ENCODE peak calls at places on chromosomes 16 and 17, in seven cellular contexts. N is prostate gland, F is A549, K is esophagus squamous epithelium, Y is stomach, Q is IMR-90, T is body of pancreas. P is an unnamed sample.

GRCh38 chr16:7405166-7405565 is 72.5 kb downstream of the RBFOX1 start:
- DNase-seq in T (peak), F (peak), Y (peak), K (no peak), Q (no peak), N (no peak), P (no peak)

GRCh38 chr17:17044846-17045561 is 2.7 kb downstream of the MPRIP start:
- DNase-seq in F (peak), T (no peak), Q (peak), K (no peak), Y (peak), N (no peak), P (peak)

GRCh38 chr17:82458885-82459424 is 414 bp downstream of the NARF start:
- DNase-seq in T (no peak), N (no peak), F (no peak), Y (peak), K (no peak), Q (peak), P (peak)

GRCh38 chr16:86205521-86206245 is 304.6 kb upstream of the FOXF1 start:
- DNase-seq in Q (no peak), Y (no peak), F (no peak), K (no peak), T (no peak), N (no peak), P (no peak)

GRCh38 chr17:65537845-65538678 is 23.4 kb downstream of the AXIN2 start:
- DNase-seq in K (no peak), T (no peak), Q (no peak), Y (no peak), F (no peak), N (no peak), P (no peak)

GRCh38 chr17:72136692-72137550 is 16.1 kb downstream of the SOX9 start:
- DNase-seq in N (no peak), T (no peak), F (peak), K (no peak), Q (peak), Y (no peak), P (no peak)

GRCh38 chr16:11152205-11152604 is 103.8 kb downstream of the SOCS1 start:
- DNase-seq in K (no peak), Q (no peak), T (no peak), Y (no peak), N (no peak), F (no peak), P (peak)

GRCh38 chr17:3025421-3026124 is 37.8 kb downstream of the OR1D5 start:
- DNase-seq in N (no peak), Y (no peak), T (no peak), Q (no peak), F (no peak), K (no peak), P (no peak)

GRCh38 chr16:4233431-4233830 is 8.4 kb downstream of the SRL start:
- DNase-seq in N (no peak), Y (no peak), T (no peak), K (no peak), Q (peak), F (no peak), P (no peak)

GRCh38 chr17:17140590-17140980 is 65.5 kb downstream of the PLD6 start:
- DNase-seq in F (peak), N (no peak), T (no peak), Y (no peak), Q (peak), K (no peak), P (no peak)

GRCh38 chr17:67800495-67800928 is 24.8 kb upstream of the BPTF start:
- DNase-seq in N (peak), Q (peak), Y (peak), T (peak), F (peak), K (no peak), P (peak)

GRCh38 chr16:715448-716249 is 731 bp downstream of the METRN start:
- DNase-seq in K (no peak), N (no peak), F (peak), T (no peak), Q (no peak), Y (no peak), P (peak)

GRCh38 chr17:42311240-42312034 is 23.1 kb downstream of the STAT5A start:
- DNase-seq in K (no peak), N (peak), Q (peak), T (peak), Y (peak), F (no peak), P (peak)
- TF ChIP-seq POLR2A in K (no peak), N (no peak), Q (no peak), T (no peak), Y (no peak), F (no peak), P (peak)

DNA sequence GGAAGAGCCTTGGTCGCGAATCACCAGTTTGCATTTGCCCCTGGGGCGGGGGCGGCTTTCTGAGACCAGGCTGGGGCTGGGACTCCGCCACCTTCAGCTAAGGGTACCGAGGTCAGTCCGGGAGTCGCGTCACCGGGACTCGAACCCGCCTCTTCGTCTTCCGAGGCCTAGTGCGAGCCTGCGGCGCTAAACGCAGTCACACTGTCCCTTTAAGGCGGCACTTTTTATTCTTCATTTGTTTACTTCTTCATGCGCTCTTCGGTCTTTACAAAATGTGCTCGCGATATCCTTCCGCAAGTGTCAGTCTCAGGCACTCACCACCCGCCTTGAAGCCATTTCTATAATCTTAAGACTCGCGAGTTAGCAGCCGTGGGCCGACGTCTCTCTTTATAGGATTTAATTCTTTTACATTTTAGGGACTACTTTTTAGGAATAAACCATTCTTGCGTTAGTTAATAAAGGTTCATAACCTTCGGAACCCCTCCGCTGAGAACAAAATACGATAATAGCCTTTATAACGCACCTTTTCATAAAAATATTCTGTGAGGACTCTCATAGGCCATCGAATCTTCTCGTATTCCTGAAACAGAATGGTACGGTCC is 593 bp upstream of the HEXIM1 start:
- DNase-seq in Y (peak), T (peak), N (peak), K (no peak), Q (peak), F (peak), P (peak)
- TF ChIP-seq POLR2A in Y (no peak), T (no peak), N (peak), K (no peak), Q (no peak), F (no peak), P (no peak)

GRCh38 chr16:19040400-19040799 is 27.0 kb upstream of the COQ7 start:
- DNase-seq in Q (no peak), N (no peak), F (no peak), T (no peak), Y (no peak), K (no peak), P (no peak)

GRCh38 chr16:19046062-19046461 is 21.4 kb upstream of the COQ7 start:
- DNase-seq in Q (no peak), N (no peak), F (no peak), K (no peak), Y (no peak), T (no peak), P (no peak)

DNA sequence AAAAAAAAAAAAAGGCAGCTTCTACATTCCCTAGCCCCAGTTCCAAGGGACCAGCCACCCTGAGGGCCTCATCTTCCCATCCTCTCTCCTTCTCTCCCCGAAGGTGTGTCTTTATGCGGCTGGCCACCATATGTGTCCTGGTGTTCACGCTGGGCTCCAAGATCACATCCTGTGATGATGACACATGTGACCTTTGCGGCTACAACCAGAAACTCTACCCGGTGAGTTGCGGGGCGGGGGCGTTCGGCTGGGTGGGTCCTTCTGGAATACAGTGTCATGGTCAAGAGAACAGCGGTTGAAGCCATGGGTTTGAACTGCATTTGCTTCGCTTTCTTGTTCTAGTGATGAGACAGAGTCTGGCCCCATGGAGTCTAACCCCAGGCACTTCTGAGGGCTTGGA is 22.6 kb upstream of the COQ7 start:
- DNase-seq in K (no peak), N (no peak), T (no peak), F (no peak), Y (no peak), Q (no peak), P (no peak)
- TF ChIP-seq POLR2A in K (no peak), N (no peak), T (no peak), F (no peak), Y (no peak), Q (no peak), P (no peak)

GRCh38 chr17:35694906-35695305 is 36.5 kb upstream of the RASL10B start:
- DNase-seq in F (no peak), T (no peak), K (no peak), Q (no peak), Y (no peak), N (no peak), P (peak)
- TF ChIP-seq POLR2A in F (no peak), T (no peak), K (no peak), Q (no peak), Y (no peak), N (no peak), P (no peak)

GRCh38 chr16:66880288-66881013 is at the start of gene PDP2:
- DNase-seq in Y (peak), T (peak), K (peak), Q (peak), N (peak), F (peak), P (peak)
- TF ChIP-seq POLR2A in Y (no peak), T (peak), K (peak), Q (peak), N (peak), F (peak), P (peak)